ENCODE peak calls at places on chromosomes 2 and 18, in four cellular contexts. One of them, this sample, is unnamed.

GRCh38 chr2:48496867-48497266 is 33.1 kb upstream of the STON1 start:
- DNase-seq in PC-3: no peak
- DNase-seq in endodermal cell: no peak
- DNase-seq in heart right ventricle: no peak
- DNase-seq in this sample: no peak

GRCh38 chr2:121160366-121160765 is 124.6 kb downstream of the TFCP2L1 start:
- DNase-seq in PC-3: no peak
- DNase-seq in endodermal cell: no peak
- DNase-seq in heart right ventricle: no peak
- DNase-seq in this sample: no peak

GRCh38 chr2:159946326-159946992 is 116.0 kb downstream of the PLA2R1 start:
- DNase-seq in PC-3: peak; percentile 89
- DNase-seq in endodermal cell: no peak
- DNase-seq in heart right ventricle: no peak
- DNase-seq in this sample: no peak

GRCh38 chr2:1588994-1589611 is 155.2 kb downstream of the PXDN start:
- DNase-seq in PC-3: no peak
- DNase-seq in endodermal cell: peak; percentile 80
- DNase-seq in heart right ventricle: no peak
- DNase-seq in this sample: no peak

GRCh38 chr2:220512419-220512818 is 885.0 kb downstream of the SLC4A3 start:
- DNase-seq in PC-3: peak; percentile 74
- DNase-seq in endodermal cell: no peak
- DNase-seq in heart right ventricle: no peak
- DNase-seq in this sample: no peak

GRCh38 chr2:240925576-240926515 is 19.7 kb downstream of the CROCC2 start:
- DNase-seq in PC-3: no peak
- DNase-seq in endodermal cell: peak; percentile 54
- DNase-seq in heart right ventricle: peak; percentile 3
- DNase-seq in this sample: no peak

GRCh38 chr2:75211371-75211770 is 12.1 kb upstream of the TACR1 start:
- DNase-seq in PC-3: no peak
- DNase-seq in endodermal cell: no peak
- DNase-seq in heart right ventricle: no peak
- DNase-seq in this sample: no peak

GRCh38 chr2:163401481-163401880 is 334.3 kb downstream of the FIGN start:
- DNase-seq in PC-3: peak; percentile 55
- DNase-seq in endodermal cell: no peak
- DNase-seq in heart right ventricle: no peak
- DNase-seq in this sample: peak; percentile 7

GRCh38 chr2:42138163-42139016 is 30.8 kb upstream of the EML4 start:
- DNase-seq in PC-3: peak; percentile 95
- DNase-seq in endodermal cell: no peak
- DNase-seq in heart right ventricle: peak; percentile 69
- DNase-seq in this sample: peak; percentile 93

GRCh38 chr2:203061346-203061745 is 46.7 kb downstream of the NBEAL1 start:
- DNase-seq in PC-3: no peak
- DNase-seq in endodermal cell: no peak
- DNase-seq in heart right ventricle: no peak
- DNase-seq in this sample: peak; percentile 74

GRCh38 chr2:180761224-180761623 is 219.2 kb upstream of the UBE2E3 start:
- DNase-seq in PC-3: peak; percentile 63
- DNase-seq in endodermal cell: no peak
- DNase-seq in heart right ventricle: no peak
- DNase-seq in this sample: peak; percentile 51

GRCh38 chr18:49565656-49566055 is 3.8 kb downstream of the LIPG start:
- DNase-seq in PC-3: no peak
- DNase-seq in endodermal cell: no peak
- DNase-seq in heart right ventricle: peak; percentile 51
- DNase-seq in this sample: no peak

GRCh38 chr2:200575957-200576356 is 9.9 kb upstream of the AOX1 start:
- DNase-seq in PC-3: peak; percentile 60
- DNase-seq in endodermal cell: no peak
- DNase-seq in heart right ventricle: no peak
- DNase-seq in this sample: no peak

GRCh38 chr18:67599277-67599676 is 82.8 kb upstream of the DSEL start:
- DNase-seq in PC-3: peak; percentile 35
- DNase-seq in endodermal cell: no peak
- DNase-seq in heart right ventricle: no peak
- DNase-seq in this sample: peak; percentile 7

GRCh38 chr18:60372141-60372540 is 434 bp downstream of the MC4R start:
- DNase-seq in PC-3: no peak
- DNase-seq in endodermal cell: peak; percentile 44
- DNase-seq in heart right ventricle: no peak
- DNase-seq in this sample: no peak

GRCh38 chr2:106085441-106085911 is 108.6 kb downstream of the UXS1 start:
- DNase-seq in PC-3: peak; percentile 42
- DNase-seq in endodermal cell: no peak
- DNase-seq in heart right ventricle: peak; percentile 61
- DNase-seq in this sample: no peak

GRCh38 chr18:58272209-58272608 is 228.2 kb downstream of the NEDD4L start:
- DNase-seq in PC-3: no peak
- DNase-seq in endodermal cell: no peak
- DNase-seq in heart right ventricle: no peak
- DNase-seq in this sample: no peak

GRCh38 chr2:96157649-96158553 is 12.7 kb upstream of the DUSP2 start:
- DNase-seq in PC-3: no peak
- DNase-seq in endodermal cell: peak; percentile 67
- DNase-seq in heart right ventricle: no peak
- DNase-seq in this sample: no peak

GRCh38 chr2:51013060-51013746 is 18.7 kb downstream of the NRXN1 start:
- DNase-seq in PC-3: peak; percentile 82
- DNase-seq in endodermal cell: peak; percentile 69
- DNase-seq in heart right ventricle: no peak
- DNase-seq in this sample: no peak

GRCh38 chr18:32095571-32096229 is 4.0 kb downstream of the RNF138 start:
- DNase-seq in PC-3: no peak
- DNase-seq in endodermal cell: no peak
- DNase-seq in heart right ventricle: no peak
- DNase-seq in this sample: no peak

GRCh38 chr2:54531558-54531957 is 75.4 kb downstream of the SPTBN1 start:
- DNase-seq in PC-3: peak; percentile 82
- DNase-seq in endodermal cell: no peak
- DNase-seq in heart right ventricle: no peak
- DNase-seq in this sample: peak; percentile 79

GRCh38 chr18:74977041-74977440 is 231.9 kb downstream of the PTGR3 start:
- DNase-seq in PC-3: no peak
- DNase-seq in endodermal cell: no peak
- DNase-seq in heart right ventricle: no peak
- DNase-seq in this sample: no peak

GRCh38 chr18:43932140-43932539 is 654.9 kb upstream of the SYT4 start:
- DNase-seq in PC-3: no peak
- DNase-seq in endodermal cell: no peak
- DNase-seq in heart right ventricle: no peak
- DNase-seq in this sample: no peak
- H3K4me3 ChIP-seq in PC-3: no peak overlapping the region
- H3K4me3 ChIP-seq in endodermal cell: no peak overlapping the region
- H3K4me3 ChIP-seq in heart right ventricle: no peak overlapping the region
- H3K4me3 ChIP-seq in this sample: no peak overlapping the region

GRCh38 chr2:172672999-172673726 is 62.5 kb upstream of the RAPGEF4 start:
- DNase-seq in PC-3: peak; percentile 60
- DNase-seq in endodermal cell: no peak
- DNase-seq in heart right ventricle: no peak
- DNase-seq in this sample: peak; percentile 38

GRCh38 chr2:172674968-172675303 is 60.7 kb upstream of the RAPGEF4 start:
- DNase-seq in PC-3: no peak
- DNase-seq in endodermal cell: no peak
- DNase-seq in heart right ventricle: no peak
- DNase-seq in this sample: no peak

GRCh38 chr2:172672114-172672513 is 63.5 kb upstream of the RAPGEF4 start:
- DNase-seq in PC-3: peak; percentile 69
- DNase-seq in endodermal cell: no peak
- DNase-seq in heart right ventricle: no peak
- DNase-seq in this sample: no peak

GRCh38 chr2:172671506-172671905 is 64.1 kb upstream of the RAPGEF4 start:
- DNase-seq in PC-3: peak; percentile 22
- DNase-seq in endodermal cell: no peak
- DNase-seq in heart right ventricle: no peak
- DNase-seq in this sample: no peak

GRCh38 chr2:172674034-172674967 is 61.3 kb upstream of the RAPGEF4 start:
- DNase-seq in PC-3: no peak
- DNase-seq in endodermal cell: peak; percentile 90
- DNase-seq in heart right ventricle: peak; percentile 16
- DNase-seq in this sample: no peak
- TF ChIP-seq CTCF in PC-3: no peak
- TF ChIP-seq CTCF in endodermal cell: peak; percentile 93
- TF ChIP-seq CTCF in heart right ventricle: peak; percentile 64
- TF ChIP-seq CTCF in this sample: peak; percentile 46

GRCh38 chr2:98697651-98698337 is 33.1 kb downstream of the MGAT4A start:
- DNase-seq in PC-3: peak; percentile 77
- DNase-seq in endodermal cell: no peak
- DNase-seq in heart right ventricle: no peak
- DNase-seq in this sample: no peak
- H3K36me3 ChIP-seq in PC-3: no peaks in the 10 kb centered on the region
- H3K36me3 ChIP-seq in endodermal cell: no peaks in the 10 kb centered on the region
- H3K36me3 ChIP-seq in heart right ventricle: no peaks in the 10 kb centered on the region
- H3K36me3 ChIP-seq in this sample: no peaks in the 10 kb centered on the region

DNA sequence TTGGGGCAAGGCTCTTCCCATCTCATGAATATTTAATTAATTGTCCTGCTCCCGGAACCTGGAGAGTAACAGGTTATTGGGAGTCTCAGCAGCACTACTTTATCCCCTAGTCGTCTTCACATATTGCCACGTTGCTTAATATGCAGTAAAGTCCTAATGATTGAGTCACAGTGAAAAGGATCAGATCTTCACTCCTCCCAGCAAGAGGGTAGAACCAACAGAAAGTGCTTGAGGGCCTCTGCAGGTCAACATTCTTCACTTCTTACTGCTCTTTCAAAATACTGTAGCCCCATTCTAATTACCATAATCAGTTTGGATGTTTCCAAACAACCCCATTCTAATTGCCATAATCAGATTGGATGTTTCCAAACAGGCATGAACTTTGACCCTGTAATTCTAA is 801.0 kb downstream of the LRRTM4 start:
- DNase-seq in PC-3: no peak
- DNase-seq in endodermal cell: no peak
- DNase-seq in heart right ventricle: no peak
- DNase-seq in this sample: no peak
- H3K4me3 ChIP-seq in PC-3: no peak overlapping the region
- H3K4me3 ChIP-seq in endodermal cell: no peak overlapping the region
- H3K4me3 ChIP-seq in heart right ventricle: no peak overlapping the region
- H3K4me3 ChIP-seq in this sample: no peak overlapping the region

GRCh38 chr2:173400760-173401159 is 46.1 kb downstream of the CDCA7 start:
- DNase-seq in PC-3: peak; percentile 18
- DNase-seq in endodermal cell: peak; percentile 63
- DNase-seq in heart right ventricle: no peak
- DNase-seq in this sample: no peak
- TF ChIP-seq CTCF in PC-3: peak; percentile 56
- TF ChIP-seq CTCF in endodermal cell: peak; percentile 65
- TF ChIP-seq CTCF in heart right ventricle: no peak
- TF ChIP-seq CTCF in this sample: no peak

GRCh38 chr2:71117064-71117463 is 13.0 kb downstream of the MCEE start:
- DNase-seq in PC-3: no peak
- DNase-seq in endodermal cell: no peak
- DNase-seq in heart right ventricle: no peak
- DNase-seq in this sample: no peak
- H3K36me3 ChIP-seq in PC-3: no peaks in the 10 kb centered on the region
- H3K36me3 ChIP-seq in endodermal cell: peaks cover 40% of the 10 kb centered on the region
- H3K36me3 ChIP-seq in heart right ventricle: peaks cover 78% of the 10 kb centered on the region
- H3K36me3 ChIP-seq in this sample: no peaks in the 10 kb centered on the region

GRCh38 chr2:216500572-216500971 is 1.9 kb downstream of the RPL37A start:
- DNase-seq in PC-3: no peak
- DNase-seq in endodermal cell: no peak
- DNase-seq in heart right ventricle: no peak
- DNase-seq in this sample: no peak
- H3K4me3 ChIP-seq in PC-3: peak overlapping the region; percentile 83
- H3K4me3 ChIP-seq in endodermal cell: peak overlapping the region; percentile 99
- H3K4me3 ChIP-seq in heart right ventricle: no peak overlapping the region
- H3K4me3 ChIP-seq in this sample: peak overlapping the region; percentile 76

GRCh38 chr2:178242552-178242883 is 48.2 kb downstream of the OSBPL6 start:
- DNase-seq in PC-3: no peak
- DNase-seq in endodermal cell: no peak
- DNase-seq in heart right ventricle: no peak
- DNase-seq in this sample: no peak
- TF ChIP-seq CTCF in PC-3: no peak
- TF ChIP-seq CTCF in endodermal cell: no peak
- TF ChIP-seq CTCF in heart right ventricle: no peak
- TF ChIP-seq CTCF in this sample: no peak